ENCODE peak calls at places on chromosomes 1 and 21, in five cellular contexts. One of them, this sample, is unnamed.

GRCh38 chr1:16464917-16465625 is 24.5 kb downstream of the NECAP2 start:
- DNase-seq in choroid plexus epithelial cell: peak
- DNase-seq in lower lobe of right lung: no peak
- DNase-seq in thoracic aorta: no peak
- DNase-seq in ovary: no peak
- DNase-seq in this sample: no peak

GRCh38 chr1:108059945-108060344 is 95.0 kb upstream of the VAV3 start:
- DNase-seq in lower lobe of right lung: no peak
- DNase-seq in ovary: no peak
- DNase-seq in choroid plexus epithelial cell: no peak
- DNase-seq in thoracic aorta: no peak
- DNase-seq in this sample: no peak

GRCh38 chr1:119651641-119652040 is 3.6 kb upstream of the ZNF697 start:
- DNase-seq in thoracic aorta: no peak
- DNase-seq in choroid plexus epithelial cell: no peak
- DNase-seq in lower lobe of right lung: no peak
- DNase-seq in ovary: no peak
- DNase-seq in this sample: no peak

GRCh38 chr1:183230403-183230802 is 44.3 kb downstream of the LAMC2 start:
- DNase-seq in ovary: no peak
- DNase-seq in choroid plexus epithelial cell: peak
- DNase-seq in lower lobe of right lung: no peak
- DNase-seq in thoracic aorta: no peak
- DNase-seq in this sample: no peak

GRCh38 chr1:39115271-39116110 is 89.0 kb upstream of the MACF1 start:
- DNase-seq in lower lobe of right lung: no peak
- DNase-seq in ovary: no peak
- DNase-seq in choroid plexus epithelial cell: peak
- DNase-seq in thoracic aorta: no peak
- DNase-seq in this sample: no peak

GRCh38 chr1:223308141-223308540 is 55.8 kb downstream of the SUSD4 start:
- DNase-seq in thoracic aorta: no peak
- DNase-seq in lower lobe of right lung: no peak
- DNase-seq in ovary: no peak
- DNase-seq in choroid plexus epithelial cell: no peak
- DNase-seq in this sample: no peak

GRCh38 chr1:60911980-60912692 is 170.2 kb upstream of the NFIA start:
- DNase-seq in choroid plexus epithelial cell: no peak
- DNase-seq in thoracic aorta: no peak
- DNase-seq in ovary: no peak
- DNase-seq in lower lobe of right lung: no peak
- DNase-seq in this sample: no peak

GRCh38 chr21:32558131-32558530 is 27.2 kb downstream of the TCP10L start:
- DNase-seq in thoracic aorta: no peak
- DNase-seq in ovary: no peak
- DNase-seq in lower lobe of right lung: no peak
- DNase-seq in choroid plexus epithelial cell: no peak
- DNase-seq in this sample: no peak

GRCh38 chr1:85665932-85666331 is 42.3 kb downstream of the ZNHIT6 start:
- DNase-seq in ovary: no peak
- DNase-seq in lower lobe of right lung: no peak
- DNase-seq in thoracic aorta: no peak
- DNase-seq in choroid plexus epithelial cell: no peak
- DNase-seq in this sample: no peak

GRCh38 chr1:243848165-243849088 is 1.6 kb downstream of the AKT3 start:
- DNase-seq in choroid plexus epithelial cell: no peak
- DNase-seq in lower lobe of right lung: no peak
- DNase-seq in ovary: no peak
- DNase-seq in thoracic aorta: no peak
- DNase-seq in this sample: no peak

GRCh38 chr1:2564815-2565415 is 8.7 kb downstream of the TNFRSF14 start:
- DNase-seq in lower lobe of right lung: no peak
- DNase-seq in choroid plexus epithelial cell: no peak
- DNase-seq in ovary: no peak
- DNase-seq in thoracic aorta: no peak
- DNase-seq in this sample: no peak

GRCh38 chr1:184260382-184260781 is 126.4 kb upstream of the C1orf21 start:
- DNase-seq in lower lobe of right lung: no peak
- DNase-seq in choroid plexus epithelial cell: peak
- DNase-seq in thoracic aorta: no peak
- DNase-seq in ovary: no peak
- DNase-seq in this sample: no peak

GRCh38 chr1:53541761-53542550 is 82.8 kb downstream of the DMRTB1 start:
- DNase-seq in lower lobe of right lung: peak
- DNase-seq in choroid plexus epithelial cell: peak
- DNase-seq in thoracic aorta: no peak
- DNase-seq in ovary: no peak
- DNase-seq in this sample: peak

GRCh38 chr1:156884560-156884959 is 9.0 kb upstream of the PEAR1 start:
- DNase-seq in thoracic aorta: no peak
- DNase-seq in ovary: no peak
- DNase-seq in choroid plexus epithelial cell: no peak
- DNase-seq in lower lobe of right lung: no peak
- DNase-seq in this sample: no peak

GRCh38 chr1:181113061-181113695 is 24.7 kb downstream of the IER5 start:
- DNase-seq in thoracic aorta: no peak
- DNase-seq in ovary: no peak
- DNase-seq in lower lobe of right lung: no peak
- DNase-seq in choroid plexus epithelial cell: peak
- DNase-seq in this sample: no peak

GRCh38 chr1:62311473-62311943 is 7.7 kb downstream of the KANK4 start:
- DNase-seq in thoracic aorta: no peak
- DNase-seq in choroid plexus epithelial cell: no peak
- DNase-seq in ovary: no peak
- DNase-seq in lower lobe of right lung: no peak
- DNase-seq in this sample: no peak

GRCh38 chr1:192066202-192066601 is 92.1 kb upstream of the RGS18 start:
- DNase-seq in choroid plexus epithelial cell: no peak
- DNase-seq in ovary: no peak
- DNase-seq in thoracic aorta: no peak
- DNase-seq in lower lobe of right lung: no peak
- DNase-seq in this sample: no peak

GRCh38 chr1:17596186-17596585 is 56.7 kb downstream of the ARHGEF10L start:
- DNase-seq in lower lobe of right lung: no peak
- DNase-seq in ovary: no peak
- DNase-seq in thoracic aorta: no peak
- DNase-seq in choroid plexus epithelial cell: no peak
- DNase-seq in this sample: no peak

GRCh38 chr1:246004281-246004680 is 502.8 kb downstream of the SMYD3 start:
- DNase-seq in ovary: no peak
- DNase-seq in thoracic aorta: no peak
- DNase-seq in choroid plexus epithelial cell: no peak
- DNase-seq in lower lobe of right lung: no peak
- DNase-seq in this sample: no peak

GRCh38 chr1:1782399-1783221 is 4.3 kb upstream of the NADK start:
- DNase-seq in ovary: peak
- DNase-seq in thoracic aorta: peak
- DNase-seq in choroid plexus epithelial cell: peak
- DNase-seq in lower lobe of right lung: peak
- DNase-seq in this sample: no peak

GRCh38 chr1:106986603-106987002 is 69.9 kb upstream of the PRMT6 start:
- DNase-seq in ovary: no peak
- DNase-seq in thoracic aorta: no peak
- DNase-seq in lower lobe of right lung: no peak
- DNase-seq in choroid plexus epithelial cell: no peak
- DNase-seq in this sample: no peak

GRCh38 chr1:83854456-83854855 is 144.5 kb downstream of the TTLL7 start:
- DNase-seq in thoracic aorta: no peak
- DNase-seq in lower lobe of right lung: no peak
- DNase-seq in ovary: no peak
- DNase-seq in choroid plexus epithelial cell: no peak
- DNase-seq in this sample: no peak

GRCh38 chr1:15033264-15033663 is 120.3 kb upstream of the TMEM51 start:
- DNase-seq in ovary: no peak
- DNase-seq in thoracic aorta: no peak
- DNase-seq in lower lobe of right lung: no peak
- DNase-seq in choroid plexus epithelial cell: peak
- DNase-seq in this sample: no peak

GRCh38 chr1:221812088-221812752 is 70.3 kb upstream of the DUSP10 start:
- DNase-seq in ovary: no peak
- DNase-seq in lower lobe of right lung: no peak
- DNase-seq in thoracic aorta: no peak
- DNase-seq in choroid plexus epithelial cell: no peak
- DNase-seq in this sample: no peak

GRCh38 chr1:216531308-216532239 is 108.3 kb upstream of the USH2A start:
- DNase-seq in thoracic aorta: no peak
- DNase-seq in lower lobe of right lung: no peak
- DNase-seq in ovary: peak
- DNase-seq in choroid plexus epithelial cell: peak
- DNase-seq in this sample: no peak

GRCh38 chr1:22877112-22877915 is 95.4 kb downstream of the LACTBL1 start:
- DNase-seq in ovary: no peak
- DNase-seq in lower lobe of right lung: no peak
- DNase-seq in thoracic aorta: no peak
- DNase-seq in choroid plexus epithelial cell: no peak
- DNase-seq in this sample: no peak

GRCh38 chr1:43934279-43934985 is 831 bp downstream of the ARTN start:
- DNase-seq in choroid plexus epithelial cell: peak
- DNase-seq in ovary: peak
- DNase-seq in thoracic aorta: no peak
- DNase-seq in lower lobe of right lung: peak
- DNase-seq in this sample: no peak

GRCh38 chr1:43048601-43049011 is 89.9 kb upstream of the SLC2A1 start:
- DNase-seq in thoracic aorta: no peak
- DNase-seq in lower lobe of right lung: no peak
- DNase-seq in ovary: no peak
- DNase-seq in choroid plexus epithelial cell: no peak
- DNase-seq in this sample: no peak

GRCh38 chr21:39103689-39104088 is 79.6 kb downstream of the PSMG1 start:
- DNase-seq in thoracic aorta: no peak
- DNase-seq in lower lobe of right lung: no peak
- DNase-seq in ovary: no peak
- DNase-seq in choroid plexus epithelial cell: no peak
- DNase-seq in this sample: no peak

GRCh38 chr1:207848234-207848633 is 62.7 kb downstream of the CD34 start:
- DNase-seq in thoracic aorta: no peak
- DNase-seq in ovary: no peak
- DNase-seq in lower lobe of right lung: peak
- DNase-seq in choroid plexus epithelial cell: peak
- DNase-seq in this sample: no peak

GRCh38 chr21:42807938-42808613 is 71.3 kb downstream of the WDR4 start:
- DNase-seq in lower lobe of right lung: no peak
- DNase-seq in choroid plexus epithelial cell: no peak
- DNase-seq in ovary: no peak
- DNase-seq in thoracic aorta: no peak
- DNase-seq in this sample: no peak

GRCh38 chr1:17215545-17215890 is 10.6 kb downstream of the PADI1 start:
- DNase-seq in lower lobe of right lung: no peak
- DNase-seq in choroid plexus epithelial cell: no peak
- DNase-seq in thoracic aorta: no peak
- DNase-seq in ovary: no peak
- DNase-seq in this sample: no peak

GRCh38 chr1:56931686-56932085 is 34.1 kb downstream of the C8B start:
- DNase-seq in thoracic aorta: no peak
- DNase-seq in choroid plexus epithelial cell: no peak
- DNase-seq in ovary: no peak
- DNase-seq in lower lobe of right lung: no peak
- DNase-seq in this sample: no peak

GRCh38 chr1:117095237-117095636 is 26.3 kb downstream of the TRIM45 start:
- DNase-seq in thoracic aorta: no peak
- DNase-seq in ovary: no peak
- DNase-seq in choroid plexus epithelial cell: no peak
- DNase-seq in lower lobe of right lung: no peak
- DNase-seq in this sample: no peak

GRCh38 chr1:94501925-94502324 is 39.6 kb downstream of the F3 start:
- DNase-seq in ovary: no peak
- DNase-seq in lower lobe of right lung: no peak
- DNase-seq in thoracic aorta: no peak
- DNase-seq in choroid plexus epithelial cell: no peak
- DNase-seq in this sample: no peak

GRCh38 chr1:193676996-193677569 is 490.7 kb upstream of the B3GALT2 start:
- DNase-seq in ovary: no peak
- DNase-seq in lower lobe of right lung: no peak
- DNase-seq in choroid plexus epithelial cell: no peak
- DNase-seq in thoracic aorta: no peak
- DNase-seq in this sample: no peak

GRCh38 chr1:31712625-31713024 is 8.8 kb upstream of the COL16A1 start:
- DNase-seq in thoracic aorta: no peak
- DNase-seq in ovary: peak
- DNase-seq in choroid plexus epithelial cell: peak
- DNase-seq in lower lobe of right lung: no peak
- DNase-seq in this sample: no peak

GRCh38 chr21:37531402-37532042 is 164.9 kb downstream of the DYRK1A start:
- DNase-seq in thoracic aorta: no peak
- DNase-seq in ovary: no peak
- DNase-seq in choroid plexus epithelial cell: no peak
- DNase-seq in lower lobe of right lung: peak
- DNase-seq in this sample: no peak
- H3K4me3 ChIP-seq in thoracic aorta: peak
- H3K4me3 ChIP-seq in ovary: no peak
- H3K4me3 ChIP-seq in choroid plexus epithelial cell: no peak
- H3K4me3 ChIP-seq in lower lobe of right lung: peak
- H3K4me3 ChIP-seq in this sample: no peak

GRCh38 chr1:198072177-198072576 is 84.6 kb upstream of the NEK7 start:
- DNase-seq in choroid plexus epithelial cell: peak
- DNase-seq in lower lobe of right lung: no peak
- DNase-seq in thoracic aorta: no peak
- DNase-seq in ovary: no peak
- DNase-seq in this sample: no peak
- TF ChIP-seq CTCF in choroid plexus epithelial cell: peak
- TF ChIP-seq CTCF in lower lobe of right lung: no peak
- TF ChIP-seq CTCF in thoracic aorta: no peak
- TF ChIP-seq CTCF in ovary: no peak
- TF ChIP-seq CTCF in this sample: peak

DNA sequence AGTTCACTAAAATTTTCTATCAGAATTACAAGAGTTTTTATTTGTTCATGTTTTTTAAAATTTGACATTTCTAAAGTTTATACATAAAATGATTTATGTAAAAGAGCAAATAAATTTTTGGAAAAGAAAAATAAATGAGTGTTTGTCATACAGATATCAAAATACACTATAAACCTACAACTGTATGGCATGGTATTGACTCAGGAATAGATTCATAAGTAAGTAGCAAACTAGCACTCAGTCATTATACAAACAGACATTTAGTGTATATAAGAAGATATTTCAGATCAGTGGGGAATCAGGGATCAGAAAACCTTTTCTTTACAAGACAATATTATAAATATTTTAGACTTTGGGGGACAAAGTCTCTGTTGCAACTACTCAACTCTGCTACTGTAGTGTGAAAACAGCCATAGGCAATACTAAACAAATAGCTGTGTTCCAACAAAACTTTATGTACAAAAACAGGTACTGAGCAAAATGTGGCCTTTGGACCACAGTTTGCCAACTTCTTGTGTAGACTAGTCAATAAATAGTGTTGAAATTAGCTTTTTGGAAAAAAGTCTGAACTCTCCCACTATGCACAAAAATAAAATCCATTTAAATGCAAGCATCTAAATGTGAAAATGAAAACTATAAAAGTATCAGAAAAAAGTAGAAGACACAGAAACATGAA is 508.8 kb upstream of the CAMK1G start:
- DNase-seq in choroid plexus epithelial cell: no peak
- DNase-seq in thoracic aorta: no peak
- DNase-seq in lower lobe of right lung: no peak
- DNase-seq in ovary: no peak
- DNase-seq in this sample: no peak
- H3K4me3 ChIP-seq in choroid plexus epithelial cell: no peak
- H3K4me3 ChIP-seq in thoracic aorta: no peak
- H3K4me3 ChIP-seq in lower lobe of right lung: no peak
- H3K4me3 ChIP-seq in ovary: no peak
- H3K4me3 ChIP-seq in this sample: no peak

GRCh38 chr1:100883963-100884362 is 10.7 kb downstream of the EXTL2 start:
- DNase-seq in lower lobe of right lung: no peak
- DNase-seq in ovary: no peak
- DNase-seq in thoracic aorta: no peak
- DNase-seq in choroid plexus epithelial cell: peak
- DNase-seq in this sample: peak
- TF ChIP-seq CTCF in lower lobe of right lung: no peak
- TF ChIP-seq CTCF in ovary: no peak
- TF ChIP-seq CTCF in thoracic aorta: no peak
- TF ChIP-seq CTCF in choroid plexus epithelial cell: peak
- TF ChIP-seq CTCF in this sample: peak

This sample was measured in epithelial cell of proximal tubule.